ENCODE peak calls at places on chromosomes 5 and 9, in eight cellular contexts. K is small intestine; I is H4; Q is CD8-positive, alpha-beta T cell; X is left ventricle myocardium inferior; S is psoas muscle; B is progenitor cell of endocrine pancreas; A is naive B cell. R is an unnamed sample.

GRCh38 chr5:72231989-72232703 is 87.9 kb downstream of the MRPS27 start:
- DNase-seq in A (no peak), S (no peak), B (no peak), Q (no peak), I (peak), X (no peak), K (peak), R (no peak)

GRCh38 chr5:8386889-8387288 is 517.9 kb downstream of the MTRR start:
- DNase-seq in I (no peak), X (no peak), A (no peak), K (no peak), Q (no peak), S (no peak), B (no peak), R (no peak)

GRCh38 chr5:172505403-172505759 is 51.1 kb upstream of the SH3PXD2B start:
- DNase-seq in Q (no peak), K (no peak), S (no peak), I (no peak), X (no peak), B (peak), A (no peak), R (peak)

GRCh38 chr5:1032011-1032410 is 23.4 kb downstream of the NKD2 start:
- DNase-seq in B (no peak), X (peak), A (no peak), I (no peak), S (no peak), K (no peak), Q (no peak), R (peak)

GRCh38 chr9:127269440-127269839 is 4.9 kb downstream of the GARNL3 start:
- DNase-seq in A (no peak), S (no peak), X (no peak), B (no peak), Q (no peak), K (no peak), I (no peak), R (no peak)

GRCh38 chr9:35517136-35517535 is 27.2 kb downstream of the RUSC2 start:
- DNase-seq in X (no peak), I (peak), S (no peak), Q (no peak), B (no peak), K (no peak), A (no peak), R (no peak)

GRCh38 chr9:130213898-130214761 is 41.9 kb downstream of the NCS1 start:
- DNase-seq in X (no peak), A (no peak), B (no peak), S (no peak), Q (no peak), K (no peak), I (no peak), R (no peak)

GRCh38 chr9:94867842-94868312 is 141.4 kb downstream of the AOPEP start:
- DNase-seq in S (no peak), Q (no peak), A (no peak), I (peak), B (no peak), X (no peak), K (no peak), R (no peak)

GRCh38 chr9:84668204-84669007 is 1.1 kb upstream of the NTRK2 start:
- DNase-seq in I (peak), S (peak), X (peak), B (peak), K (peak), Q (no peak), A (no peak), R (peak)

GRCh38 chr9:88852794-88853193 is 138.5 kb upstream of the S1PR3 start:
- DNase-seq in B (no peak), X (peak), Q (no peak), A (no peak), I (peak), S (no peak), K (no peak), R (no peak)

GRCh38 chr5:140596364-140596763 is 31.7 kb downstream of the SLC35A4 start:
- DNase-seq in K (no peak), S (no peak), X (no peak), I (no peak), Q (no peak), A (no peak), B (no peak), R (no peak)

GRCh38 chr5:31845351-31845750 is 206.4 kb downstream of the PDZD2 start:
- DNase-seq in A (no peak), X (no peak), K (no peak), S (no peak), Q (no peak), B (no peak), I (no peak), R (no peak)

GRCh38 chr9:130607640-130608420 is 28.5 kb downstream of the FUBP3 start:
- DNase-seq in K (no peak), X (no peak), A (no peak), Q (no peak), B (no peak), I (no peak), S (no peak), R (no peak)

GRCh38 chr9:38359297-38359653 is 33.2 kb upstream of the ALDH1B1 start:
- DNase-seq in K (no peak), I (no peak), X (no peak), Q (no peak), B (no peak), S (no peak), A (no peak), R (peak)

GRCh38 chr5:170181902-170182301 is 50.9 kb upstream of the C5orf58 start:
- DNase-seq in X (no peak), I (no peak), B (no peak), A (no peak), K (no peak), Q (no peak), S (no peak), R (no peak)

GRCh38 chr5:53779541-53779981 is 219.1 kb downstream of the NDUFS4 start:
- DNase-seq in K (no peak), B (no peak), A (no peak), X (peak), Q (no peak), S (no peak), I (peak), R (no peak)

GRCh38 chr5:16866795-16867584 is 69.1 kb downstream of the MYO10 start:
- DNase-seq in I (peak), X (no peak), A (no peak), S (no peak), K (peak), B (no peak), Q (no peak), R (no peak)

GRCh38 chr9:134215709-134216448 is 51.5 kb upstream of the RNU6ATAC start:
- DNase-seq in S (peak), Q (no peak), X (peak), I (peak), K (no peak), B (no peak), A (no peak), R (peak)

GRCh38 chr5:17292434-17293015 is 75.1 kb downstream of the BASP1 start:
- DNase-seq in K (no peak), Q (no peak), S (no peak), I (no peak), B (no peak), A (no peak), X (no peak), R (no peak)

GRCh38 chr5:57751710-57752109 is 269.1 kb upstream of the ACTBL2 start:
- DNase-seq in K (no peak), Q (no peak), A (no peak), S (no peak), X (no peak), B (no peak), I (no peak), R (no peak)

GRCh38 chr9:64773491-64773931 is 511.5 kb downstream of the FOXD4L5 start:
- DNase-seq in Q (peak), S (no peak), A (no peak), X (peak), K (no peak), I (no peak), B (peak), R (peak)

GRCh38 chr5:65101706-65102105 is 333.0 kb downstream of the CWC27 start:
- DNase-seq in A (no peak), K (no peak), Q (no peak), B (no peak), X (no peak), I (no peak), S (no peak), R (no peak)

GRCh38 chr5:160751297-160751696 is 100.7 kb downstream of the ATP10B start:
- DNase-seq in Q (no peak), B (no peak), I (no peak), S (no peak), K (no peak), X (no peak), A (no peak), R (no peak)

GRCh38 chr5:64971538-64971937 is 202.8 kb downstream of the CWC27 start:
- DNase-seq in I (no peak), S (no peak), Q (no peak), A (no peak), X (no peak), B (no peak), K (no peak), R (no peak)

GRCh38 chr9:129761901-129762359 is 9.1 kb upstream of the PTGES start:
- DNase-seq in Q (no peak), S (no peak), I (peak), A (no peak), X (no peak), K (peak), B (no peak), R (no peak)

GRCh38 chr5:143582176-143582575 is 178.7 kb upstream of the NR3C1 start:
- DNase-seq in K (no peak), Q (no peak), A (no peak), S (no peak), B (no peak), I (no peak), X (no peak), R (no peak)